ENCODE peak calls at places on chromosomes 11 and 22, in five cellular contexts. S, T, Q, N and U are unnamed samples.

GRCh38 chr11:118290923-118291322 is 13.6 kb upstream of the CD3E start:
- DNase-seq in N (peak), Q (no peak), T (no peak), S (peak), U (no peak)

GRCh38 chr11:2779981-2780849 is 80.4 kb upstream of the KCNQ1OT1 start:
- DNase-seq in N (peak), T (peak), Q (no peak), S (peak), U (peak)

GRCh38 chr22:27252282-27253049 is 549.1 kb downstream of the MN1 start:
- DNase-seq in N (no peak), T (no peak), S (no peak), Q (no peak), U (no peak)

GRCh38 chr11:134365011-134365925 is 33.5 kb downstream of the GLB1L2 start:
- DNase-seq in N (no peak), T (peak), Q (no peak), S (no peak), U (peak)

GRCh38 chr11:77672276-77672675 is 34.7 kb upstream of the CLNS1A start:
- DNase-seq in N (no peak), Q (no peak), S (no peak), T (no peak), U (peak)

GRCh38 chr11:20156876-20157613 is 3.2 kb downstream of the DBX1 start:
- DNase-seq in Q (no peak), N (no peak), S (no peak), T (peak), U (no peak)

GRCh38 chr22:25702046-25702445 is 39.9 kb upstream of the MYO18B start:
- DNase-seq in S (no peak), Q (no peak), N (no peak), T (no peak), U (no peak)

GRCh38 chr11:17890333-17890732 is 122.5 kb downstream of the SERGEF start:
- DNase-seq in T (no peak), Q (no peak), S (no peak), N (no peak), U (no peak)

GRCh38 chr11:34644669-34645406 is 23.9 kb downstream of the EHF start:
- DNase-seq in T (no peak), N (no peak), Q (no peak), S (no peak), U (no peak)

GRCh38 chr11:58125469-58125868 is at the start of gene OR9I1:
- DNase-seq in T (no peak), Q (no peak), N (no peak), S (no peak), U (no peak)

GRCh38 chr11:118620529-118621070 is 13.2 kb downstream of the PHLDB1 start:
- DNase-seq in T (peak), S (no peak), N (no peak), Q (no peak), U (peak)

GRCh38 chr22:50621491-50621880 is 6.5 kb downstream of the ARSA start:
- DNase-seq in N (no peak), S (no peak), T (peak), Q (no peak), U (no peak)

GRCh38 chr11:45688472-45689033 is 23.1 kb upstream of the CHST1 start:
- DNase-seq in T (peak), S (no peak), N (no peak), Q (no peak), U (no peak)

GRCh38 chr22:30038219-30038618 is 42.0 kb upstream of the HORMAD2 start:
- DNase-seq in N (peak), T (no peak), S (no peak), Q (no peak), U (no peak)

GRCh38 chr22:32897400-32897799 is 95.9 kb downstream of the TIMP3 start:
- DNase-seq in Q (no peak), N (no peak), T (no peak), S (no peak), U (no peak)

GRCh38 chr22:20567993-20568417 is 60.6 kb downstream of the MED15 start:
- DNase-seq in Q (no peak), S (peak), T (peak), N (no peak), U (no peak)

GRCh38 chr11:34250732-34251639 is 106.8 kb downstream of the ABTB2 start:
- DNase-seq in Q (no peak), N (peak), S (no peak), T (peak), U (peak)

GRCh38 chr22:38097058-38097457 is 13.1 kb upstream of the SLC16A8 start:
- DNase-seq in Q (no peak), N (no peak), S (no peak), T (no peak), U (no peak)

GRCh38 chr11:69939551-69940245 is 120.5 kb upstream of the FGF3 start:
- DNase-seq in Q (no peak), T (peak), N (peak), S (peak), U (peak)

GRCh38 chr22:46514592-46515207 is 22.7 kb downstream of the CELSR1 start:
- DNase-seq in N (no peak), T (no peak), S (no peak), Q (no peak), U (peak)

GRCh38 chr11:44241851-44242250 is 68.1 kb downstream of the ALX4 start:
- DNase-seq in S (no peak), T (no peak), Q (no peak), N (no peak), U (no peak)

GRCh38 chr11:47259178-47259977 is 1.6 kb downstream of the NR1H3 start:
- DNase-seq in S (peak), T (peak), Q (no peak), N (peak), U (no peak)

GRCh38 chr11:10418259-10418949 is 36.7 kb upstream of the AMPD3 start:
- DNase-seq in N (no peak), T (no peak), S (no peak), Q (no peak), U (no peak)

GRCh38 chr11:110431212-110432073 is 1.7 kb downstream of the FDX1 start:
- DNase-seq in T (no peak), S (no peak), Q (no peak), N (no peak), U (no peak)

GRCh38 chr22:39954584-39955055 is 5.6 kb upstream of the TMA7B start:
- DNase-seq in T (no peak), N (no peak), Q (no peak), S (peak), U (no peak)

GRCh38 chr11:282630-283360 is 4.6 kb downstream of the NLRP6 start:
- DNase-seq in Q (no peak), T (peak), N (no peak), S (peak), U (no peak)

GRCh38 chr22:47043835-47044721 is 281.6 kb downstream of the TBC1D22A start:
- DNase-seq in N (peak), Q (no peak), T (peak), S (no peak), U (no peak)

GRCh38 chr22:19098157-19098556 is 24.1 kb downstream of the DGCR2 start:
- DNase-seq in S (no peak), N (no peak), Q (no peak), T (no peak), U (no peak)

GRCh38 chr11:57248780-57249383 is 11.8 kb upstream of the APLNR start:
- DNase-seq in N (peak), T (peak), Q (no peak), S (peak), U (peak)

GRCh38 chr11:126459691-126460404 is 104.4 kb downstream of the ST3GAL4 start:
- DNase-seq in N (no peak), T (no peak), Q (no peak), S (no peak), U (no peak)

DNA sequence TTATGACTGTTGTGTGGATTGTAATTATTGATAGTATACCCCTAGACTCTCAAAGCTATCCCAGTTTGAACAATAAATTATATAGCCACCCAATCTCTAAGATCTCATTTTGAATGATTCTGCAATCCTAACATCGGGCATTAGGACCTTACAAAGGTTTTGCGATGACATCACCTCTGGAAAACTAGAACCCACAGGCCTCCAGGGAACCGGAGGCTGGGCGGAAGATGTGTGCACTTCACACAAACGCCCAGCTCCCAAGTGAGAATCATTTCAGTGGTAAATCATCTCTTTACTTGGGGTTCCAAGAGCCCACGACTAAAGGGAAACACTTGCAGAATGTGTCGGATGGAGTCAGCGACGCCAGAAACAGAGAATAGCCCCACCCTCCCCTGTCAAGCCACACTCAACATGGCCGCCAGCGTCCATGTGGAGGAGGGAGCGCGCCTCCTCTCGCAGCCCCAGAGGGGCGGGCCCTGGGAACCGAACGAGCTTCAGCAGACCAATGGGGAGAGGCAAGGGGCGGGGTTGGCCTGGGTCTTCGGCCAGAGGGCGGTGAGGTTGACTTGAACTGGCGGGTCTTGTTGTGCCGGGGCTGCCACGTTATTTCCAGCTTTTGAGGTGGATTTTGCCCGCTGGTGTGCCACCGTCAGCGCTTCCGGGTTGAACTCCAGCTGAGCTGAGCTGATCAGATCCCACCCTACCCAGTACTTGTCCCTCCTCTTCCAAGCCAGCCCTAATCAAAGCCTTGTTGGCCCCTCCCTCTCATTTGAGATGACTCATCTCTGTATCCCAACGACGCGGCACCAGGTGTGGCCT is 8.4 kb upstream of the MRPL48 start:
- DNase-seq in N (peak), S (peak), T (peak), Q (no peak), U (peak)
- TF ChIP-seq POLR2A in N (no peak), S (no peak), T (no peak), Q (no peak), U (no peak)

GRCh38 chr11:86039094-86039493 is 29.8 kb downstream of the PICALM start:
- DNase-seq in S (no peak), N (no peak), Q (no peak), T (no peak), U (no peak)
- TF ChIP-seq POLR2A in S (no peak), N (no peak), Q (no peak), T (no peak), U (no peak)

DNA sequence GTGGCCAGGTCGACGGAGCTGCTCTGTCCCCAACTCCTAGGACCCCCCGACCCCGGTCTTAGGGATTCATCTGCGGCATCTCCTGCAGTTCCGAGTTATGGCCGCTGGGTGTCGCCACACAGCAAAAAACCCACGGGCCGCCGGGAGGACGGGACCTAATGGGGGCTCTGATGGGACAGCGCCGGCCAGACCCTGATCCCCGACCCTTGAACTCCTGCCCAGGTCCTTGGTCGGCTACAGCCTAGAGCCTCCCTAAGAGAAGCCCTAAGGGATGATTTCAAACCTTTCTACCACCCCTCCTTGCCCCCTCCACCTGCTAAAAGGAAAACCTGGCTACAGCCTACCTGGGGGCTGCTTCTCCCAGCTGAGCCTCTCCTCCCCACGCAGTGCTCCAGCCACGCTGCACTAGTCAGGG is 30.8 kb upstream of the LRRC10B start:
- DNase-seq in Q (no peak), S (peak), N (peak), T (peak), U (peak)
- TF ChIP-seq POLR2A in Q (no peak), S (no peak), N (no peak), T (no peak), U (no peak)

DNA sequence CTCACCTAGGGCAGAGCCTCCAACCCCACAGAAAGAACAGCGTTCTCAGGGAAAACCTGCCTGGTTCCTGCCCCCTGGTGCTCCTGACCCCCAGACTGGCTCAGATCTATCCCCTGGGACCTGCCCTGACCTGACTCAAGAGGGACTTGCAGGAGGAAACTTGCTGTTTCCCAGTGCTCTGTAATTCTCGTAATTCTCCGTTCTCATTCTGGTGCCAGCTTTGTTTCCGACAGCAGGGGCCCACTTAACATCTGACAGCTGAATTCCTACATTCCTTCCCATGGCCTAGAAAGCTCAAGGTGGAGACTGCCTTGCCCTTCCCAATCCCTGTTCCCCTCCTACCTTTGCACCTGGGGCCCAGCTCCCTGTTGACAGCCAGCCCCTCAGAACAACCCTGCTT is 12.5 kb upstream of the CSF2RB start:
- DNase-seq in S (no peak), N (no peak), T (no peak), Q (no peak), U (no peak)
- TF ChIP-seq POLR2A in S (no peak), N (no peak), T (no peak), Q (no peak), U (no peak)

GRCh38 chr11:67504950-67505561 is at the start of gene PITPNM1:
- DNase-seq in Q (no peak), T (peak), N (peak), S (peak), U (peak)

GRCh38 chr11:67504023-67504949 is 877 bp downstream of the PITPNM1 start:
- DNase-seq in N (no peak), Q (no peak), S (no peak), T (peak), U (no peak)

GRCh38 chr11:67506426-67507032 is 1.4 kb upstream of the PITPNM1 start:
- DNase-seq in N (peak), Q (no peak), T (no peak), S (no peak), U (no peak)

GRCh38 chr11:67507242-67507890 is 596 bp downstream of the CDK2AP2 start:
- DNase-seq in Q (no peak), N (peak), S (peak), T (no peak), U (no peak)

GRCh38 chr11:67505605-67506396 is 638 bp upstream of the PITPNM1 start:
- DNase-seq in Q (no peak), S (peak), T (peak), N (peak), U (peak)
- TF ChIP-seq POLR2A in Q (no peak), S (no peak), T (no peak), N (no peak), U (peak)

DNA sequence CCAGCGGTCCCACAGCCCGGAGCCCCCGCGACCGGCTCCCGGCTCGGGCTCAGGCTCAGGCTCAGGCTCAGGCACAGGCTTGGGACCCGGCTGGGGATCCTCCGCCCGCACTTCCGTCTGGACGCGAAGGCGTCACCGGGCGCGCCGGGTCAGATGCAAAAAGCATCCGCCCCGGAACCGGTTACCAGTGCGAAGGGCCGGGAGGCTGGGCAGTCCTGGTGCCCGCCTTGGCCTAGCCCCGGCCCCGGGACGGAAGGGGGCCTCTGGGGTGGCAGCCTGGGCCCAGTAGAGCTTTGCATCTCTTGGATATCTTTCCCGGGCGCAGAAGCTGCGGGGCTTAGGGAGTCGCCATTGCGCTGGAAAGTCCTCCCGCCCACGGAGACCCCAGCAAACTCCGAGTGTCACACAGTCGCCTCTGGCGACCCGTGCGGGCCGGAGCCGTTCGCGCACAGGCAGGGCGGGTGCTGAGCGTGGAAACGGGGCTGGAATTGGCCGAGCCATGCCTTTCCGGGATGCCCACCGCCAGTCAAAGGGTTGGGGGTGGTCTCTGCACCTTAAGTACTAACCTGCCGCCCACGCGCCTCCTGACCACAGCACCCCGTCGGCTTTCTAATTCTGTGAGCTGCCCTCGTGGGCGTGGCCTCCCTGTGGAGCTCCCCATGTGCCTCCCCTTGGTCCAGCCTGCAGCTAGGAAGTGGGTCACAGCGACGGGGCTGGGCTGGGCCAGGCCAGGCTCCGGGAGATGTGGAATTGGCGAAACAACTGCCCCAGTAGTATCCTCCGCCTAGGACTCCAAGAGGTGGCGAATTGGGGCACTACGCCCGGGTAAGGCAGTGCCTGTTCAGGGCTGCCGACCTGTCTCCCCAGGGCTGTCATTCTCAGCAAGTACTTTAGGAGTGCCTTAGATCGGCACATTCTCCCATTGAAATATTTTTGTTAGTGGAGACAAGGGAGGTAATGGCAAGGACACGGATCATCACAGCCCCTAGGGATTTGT is at the start of gene TMEM9B:
- DNase-seq in S (peak), T (peak), N (peak), Q (no peak), U (peak)
- TF ChIP-seq POLR2A in S (peak), T (peak), N (no peak), Q (no peak), U (peak)

DNA sequence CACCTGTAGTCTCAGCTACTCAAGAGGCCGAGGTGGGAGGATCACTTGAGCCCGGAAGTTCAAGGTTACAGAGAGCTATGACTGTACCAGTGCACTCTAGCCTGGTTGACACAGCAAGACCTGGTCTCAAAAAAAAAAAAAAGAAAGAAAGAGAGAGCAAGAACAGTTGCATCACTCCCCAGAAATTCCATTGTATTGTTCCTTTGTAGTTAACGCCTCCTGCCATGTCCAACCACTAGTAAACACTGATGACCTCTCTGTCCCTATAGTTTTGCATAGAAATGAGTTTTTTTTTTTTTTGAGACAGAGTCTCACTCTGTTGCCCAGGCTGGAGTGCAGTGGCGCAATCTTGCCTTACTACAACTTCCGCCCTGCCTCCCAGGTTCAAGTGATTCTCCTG is 10.8 kb downstream of the PATL1 start:
- DNase-seq in N (no peak), T (no peak), S (no peak), Q (no peak), U (no peak)
- TF ChIP-seq POLR2A in N (no peak), T (no peak), S (no peak), Q (no peak), U (no peak)